ENCODE peak calls at places on chromosome 14, in eight cellular contexts. One of them, this sample, is unnamed.

GRCh38 chr14:91817566-91818325 is 49.6 kb downstream of the TC2N start:
- DNase-seq in Right ventricle myocardium superior: no peak
- DNase-seq in GDM1: no peak
- DNase-seq in RCC 7860: no peak
- DNase-seq in stimulated activated CD4-positive, alpha-beta T cell treated with anti-CD3 and anti-CD28 coated beads, Interleukin-2, amount 100 ng/mL, for 48 hours: no peak
- DNase-seq in HL-60: peak; percentile 3
- DNase-seq in stimulated activated CD8-positive, alpha-beta memory T cell treated with anti-CD3 and anti-CD28 coated beads, Interleukin-4, amount 100 ng/mL, for 24 hours: no peak
- DNase-seq in dermis microvascular lymphatic vessel endothelial cell: no peak
- DNase-seq in this sample: no peak

GRCh38 chr14:85576161-85576560 is 46.2 kb downstream of the FLRT2 start:
- DNase-seq in Right ventricle myocardium superior: no peak
- DNase-seq in GDM1: no peak
- DNase-seq in RCC 7860: no peak
- DNase-seq in stimulated activated CD4-positive, alpha-beta T cell treated with anti-CD3 and anti-CD28 coated beads, Interleukin-2, amount 100 ng/mL, for 48 hours: no peak
- DNase-seq in HL-60: no peak
- DNase-seq in stimulated activated CD8-positive, alpha-beta memory T cell treated with anti-CD3 and anti-CD28 coated beads, Interleukin-4, amount 100 ng/mL, for 24 hours: no peak
- DNase-seq in dermis microvascular lymphatic vessel endothelial cell: no peak
- DNase-seq in this sample: no peak

GRCh38 chr14:73764881-73765280 is 50.7 kb upstream of the PNMA1 start:
- DNase-seq in Right ventricle myocardium superior: peak; percentile 81
- DNase-seq in GDM1: peak; percentile 86
- DNase-seq in RCC 7860: peak; percentile 33
- DNase-seq in stimulated activated CD4-positive, alpha-beta T cell treated with anti-CD3 and anti-CD28 coated beads, Interleukin-2, amount 100 ng/mL, for 48 hours: no peak
- DNase-seq in HL-60: peak; percentile 86
- DNase-seq in stimulated activated CD8-positive, alpha-beta memory T cell treated with anti-CD3 and anti-CD28 coated beads, Interleukin-4, amount 100 ng/mL, for 24 hours: no peak
- DNase-seq in dermis microvascular lymphatic vessel endothelial cell: peak; percentile 75
- DNase-seq in this sample: peak; percentile 69

GRCh38 chr14:53924754-53925153 is 31.9 kb downstream of the BMP4 start:
- DNase-seq in Right ventricle myocardium superior: no peak
- DNase-seq in GDM1: no peak
- DNase-seq in RCC 7860: peak; percentile 43
- DNase-seq in stimulated activated CD4-positive, alpha-beta T cell treated with anti-CD3 and anti-CD28 coated beads, Interleukin-2, amount 100 ng/mL, for 48 hours: no peak
- DNase-seq in HL-60: no peak
- DNase-seq in stimulated activated CD8-positive, alpha-beta memory T cell treated with anti-CD3 and anti-CD28 coated beads, Interleukin-4, amount 100 ng/mL, for 24 hours: no peak
- DNase-seq in dermis microvascular lymphatic vessel endothelial cell: no peak
- DNase-seq in this sample: no peak

GRCh38 chr14:26872930-26873470 is 275.2 kb upstream of the NOVA1 start:
- DNase-seq in Right ventricle myocardium superior: peak; percentile 27
- DNase-seq in GDM1: no peak
- DNase-seq in RCC 7860: no peak
- DNase-seq in stimulated activated CD4-positive, alpha-beta T cell treated with anti-CD3 and anti-CD28 coated beads, Interleukin-2, amount 100 ng/mL, for 48 hours: no peak
- DNase-seq in HL-60: no peak
- DNase-seq in stimulated activated CD8-positive, alpha-beta memory T cell treated with anti-CD3 and anti-CD28 coated beads, Interleukin-4, amount 100 ng/mL, for 24 hours: no peak
- DNase-seq in dermis microvascular lymphatic vessel endothelial cell: no peak
- DNase-seq in this sample: no peak

GRCh38 chr14:75283884-75284563 is 5.4 kb downstream of the FOS start:
- DNase-seq in Right ventricle myocardium superior: no peak
- DNase-seq in GDM1: no peak
- DNase-seq in RCC 7860: no peak
- DNase-seq in stimulated activated CD4-positive, alpha-beta T cell treated with anti-CD3 and anti-CD28 coated beads, Interleukin-2, amount 100 ng/mL, for 48 hours: no peak
- DNase-seq in HL-60: peak; percentile 67
- DNase-seq in stimulated activated CD8-positive, alpha-beta memory T cell treated with anti-CD3 and anti-CD28 coated beads, Interleukin-4, amount 100 ng/mL, for 24 hours: no peak
- DNase-seq in dermis microvascular lymphatic vessel endothelial cell: no peak
- DNase-seq in this sample: no peak

GRCh38 chr14:77058082-77058481 is 29.6 kb upstream of the IRF2BPL start:
- DNase-seq in Right ventricle myocardium superior: no peak
- DNase-seq in GDM1: no peak
- DNase-seq in RCC 7860: no peak
- DNase-seq in stimulated activated CD4-positive, alpha-beta T cell treated with anti-CD3 and anti-CD28 coated beads, Interleukin-2, amount 100 ng/mL, for 48 hours: no peak
- DNase-seq in HL-60: no peak
- DNase-seq in stimulated activated CD8-positive, alpha-beta memory T cell treated with anti-CD3 and anti-CD28 coated beads, Interleukin-4, amount 100 ng/mL, for 24 hours: no peak
- DNase-seq in dermis microvascular lymphatic vessel endothelial cell: no peak
- DNase-seq in this sample: no peak

GRCh38 chr14:26323781-26324363 is 274.0 kb downstream of the NOVA1 start:
- DNase-seq in Right ventricle myocardium superior: no peak
- DNase-seq in GDM1: no peak
- DNase-seq in RCC 7860: no peak
- DNase-seq in stimulated activated CD4-positive, alpha-beta T cell treated with anti-CD3 and anti-CD28 coated beads, Interleukin-2, amount 100 ng/mL, for 48 hours: no peak
- DNase-seq in HL-60: no peak
- DNase-seq in stimulated activated CD8-positive, alpha-beta memory T cell treated with anti-CD3 and anti-CD28 coated beads, Interleukin-4, amount 100 ng/mL, for 24 hours: no peak
- DNase-seq in dermis microvascular lymphatic vessel endothelial cell: no peak
- DNase-seq in this sample: no peak

GRCh38 chr14:71130491-71131179 is 223.4 kb downstream of the PCNX1 start:
- DNase-seq in Right ventricle myocardium superior: no peak
- DNase-seq in GDM1: no peak
- DNase-seq in RCC 7860: peak; percentile 59
- DNase-seq in stimulated activated CD4-positive, alpha-beta T cell treated with anti-CD3 and anti-CD28 coated beads, Interleukin-2, amount 100 ng/mL, for 48 hours: no peak
- DNase-seq in HL-60: no peak
- DNase-seq in stimulated activated CD8-positive, alpha-beta memory T cell treated with anti-CD3 and anti-CD28 coated beads, Interleukin-4, amount 100 ng/mL, for 24 hours: no peak
- DNase-seq in dermis microvascular lymphatic vessel endothelial cell: no peak
- DNase-seq in this sample: peak; percentile 10

GRCh38 chr14:98290596-98290995 is 981.4 kb downstream of the BCL11B start:
- DNase-seq in Right ventricle myocardium superior: no peak
- DNase-seq in GDM1: no peak
- DNase-seq in RCC 7860: peak; percentile 46
- DNase-seq in stimulated activated CD4-positive, alpha-beta T cell treated with anti-CD3 and anti-CD28 coated beads, Interleukin-2, amount 100 ng/mL, for 48 hours: no peak
- DNase-seq in HL-60: no peak
- DNase-seq in stimulated activated CD8-positive, alpha-beta memory T cell treated with anti-CD3 and anti-CD28 coated beads, Interleukin-4, amount 100 ng/mL, for 24 hours: no peak
- DNase-seq in dermis microvascular lymphatic vessel endothelial cell: no peak
- DNase-seq in this sample: no peak

GRCh38 chr14:79986251-79986650 is 225.1 kb downstream of the DIO2 start:
- DNase-seq in Right ventricle myocardium superior: no peak
- DNase-seq in GDM1: no peak
- DNase-seq in RCC 7860: no peak
- DNase-seq in stimulated activated CD4-positive, alpha-beta T cell treated with anti-CD3 and anti-CD28 coated beads, Interleukin-2, amount 100 ng/mL, for 48 hours: no peak
- DNase-seq in HL-60: no peak
- DNase-seq in stimulated activated CD8-positive, alpha-beta memory T cell treated with anti-CD3 and anti-CD28 coated beads, Interleukin-4, amount 100 ng/mL, for 24 hours: no peak
- DNase-seq in dermis microvascular lymphatic vessel endothelial cell: no peak
- DNase-seq in this sample: no peak